ENCODE peak calls at places on chromosomes 11 and 22, in six cellular contexts. D is CD8-positive, alpha-beta memory T cell; G is stomach; R is neuronal stem cell; E is pancreas; T is AG04449. I is an unnamed sample.

GRCh38 chr11:75543808-75544207 is 18.1 kb upstream of the GDPD5 start:
- DNase-seq in E (no peak), R (no peak), T (no peak), D (no peak), G (no peak), I (no peak)

GRCh38 chr22:27993774-27994350 is 74.8 kb upstream of the PITPNB start:
- DNase-seq in R (no peak), T (no peak), G (no peak), D (no peak), E (no peak), I (no peak)

GRCh38 chr11:19087658-19088057 is 27.1 kb upstream of the MRGPRX2 start:
- DNase-seq in R (no peak), T (peak; percentile 46), D (no peak), E (no peak), G (no peak), I (no peak)

GRCh38 chr11:109735139-109735538 is 313.1 kb downstream of the C11orf87 start:
- DNase-seq in T (no peak), G (no peak), D (no peak), E (no peak), R (no peak), I (no peak)

GRCh38 chr11:12008790-12009616 is 577 bp upstream of the DKK3 start:
- DNase-seq in G (peak; percentile 47), R (peak; percentile 63), E (peak; percentile 65), T (no peak), D (no peak), I (no peak)

GRCh38 chr11:36577859-36578258 is 10.1 kb downstream of the RAG1 start:
- DNase-seq in D (no peak), E (no peak), G (no peak), T (no peak), R (no peak), I (no peak)

GRCh38 chr11:13215157-13215556 is 62.4 kb upstream of the BMAL1 start:
- DNase-seq in R (no peak), T (peak; percentile 34), G (no peak), E (no peak), D (no peak), I (no peak)

GRCh38 chr11:23570828-23571227 is 710.6 kb upstream of the CCDC179 start:
- DNase-seq in T (peak; percentile 19), R (no peak), E (no peak), G (no peak), D (no peak), I (no peak)

GRCh38 chr22:39522567-39523300 is 2.4 kb downstream of the ATF4 start:
- DNase-seq in D (no peak), G (peak; percentile 56), E (peak; percentile 52), R (no peak), T (no peak), I (no peak)

GRCh38 chr22:32660292-32660691 is 141.2 kb upstream of the TIMP3 start:
- DNase-seq in R (peak; percentile 42), D (peak; percentile 41), T (no peak), G (peak; percentile 70), E (peak; percentile 79), I (peak; percentile 72)

GRCh38 chr11:95706974-95707387 is 82.6 kb downstream of the FAM76B start:
- DNase-seq in T (no peak), R (no peak), D (no peak), G (no peak), E (no peak), I (no peak)

GRCh38 chr11:106466441-106467190 is 389.2 kb downstream of the AASDHPPT start:
- DNase-seq in G (no peak), R (no peak), D (no peak), E (no peak), T (peak; percentile 61), I (no peak)

GRCh38 chr11:96306600-96306932 is 36.4 kb downstream of the MAML2 start:
- DNase-seq in G (no peak), E (no peak), T (no peak), R (no peak), D (no peak), I (no peak)

GRCh38 chr22:48649466-48649865 is 1178.2 kb downstream of the BRD1 start:
- DNase-seq in D (no peak), R (no peak), E (no peak), T (no peak), G (no peak), I (no peak)

GRCh38 chr22:45166935-45167334 is 3.2 kb downstream of the NUP50 start:
- DNase-seq in G (no peak), E (no peak), R (no peak), D (no peak), T (no peak), I (no peak)

GRCh38 chr22:44398791-44399190 is 86.0 kb upstream of the SHISAL1 start:
- DNase-seq in E (no peak), G (no peak), R (no peak), T (no peak), D (no peak), I (no peak)

GRCh38 chr22:36741204-36741793 is 34.6 kb downstream of the IFT27 start:
- DNase-seq in D (no peak), R (no peak), E (no peak), G (peak; percentile 5), T (no peak), I (peak; percentile 37)

GRCh38 chr11:66956689-66957290 is 1.4 kb downstream of the PC start:
- DNase-seq in D (peak; percentile 5), R (no peak), E (no peak), T (no peak), G (peak; percentile 27), I (no peak)

GRCh38 chr11:17014321-17014773 is at the start of gene PLEKHA7:
- DNase-seq in E (peak; percentile 63), G (peak; percentile 34), R (peak; percentile 21), D (no peak), T (no peak), I (no peak)

GRCh38 chr22:39920134-39920743 is 19.4 kb downstream of the GRAP2 start:
- DNase-seq in T (no peak), R (no peak), G (no peak), E (no peak), D (no peak), I (no peak)

GRCh38 chr11:127528297-127528696 is 527.7 kb upstream of the KIRREL3 start:
- DNase-seq in D (no peak), G (no peak), R (no peak), T (no peak), E (no peak), I (no peak)

GRCh38 chr11:9073826-9074225 is 17.6 kb downstream of the SCUBE2 start:
- DNase-seq in G (no peak), R (no peak), D (no peak), T (no peak), E (no peak), I (no peak)

GRCh38 chr22:18029686-18030267 is 5.4 kb upstream of the MICAL3 start:
- DNase-seq in R (no peak), E (no peak), G (no peak), D (no peak), T (no peak), I (no peak)

GRCh38 chr22:18031670-18032454 is 7.5 kb upstream of the MICAL3 start:
- DNase-seq in R (no peak), T (peak; percentile 92), G (no peak), D (no peak), E (no peak), I (no peak)

GRCh38 chr22:18034076-18034475 is 9.7 kb upstream of the MICAL3 start:
- DNase-seq in D (no peak), T (no peak), R (no peak), E (no peak), G (no peak), I (no peak)

GRCh38 chr22:18033204-18033998 is 9.0 kb upstream of the MICAL3 start:
- DNase-seq in T (no peak), E (no peak), R (no peak), G (no peak), D (no peak), I (no peak)

GRCh38 chr22:18032455-18033101 is 8.2 kb upstream of the MICAL3 start:
- DNase-seq in R (no peak), E (no peak), D (no peak), G (no peak), T (no peak), I (no peak)
- H3K4me3 ChIP-seq in R (no peak overlapping the region), E (no peak overlapping the region), D (no peak overlapping the region), G (no peak overlapping the region), T (no peak overlapping the region), I (no peak overlapping the region)

GRCh38 chr11:279966-280761 is 2.0 kb downstream of the NLRP6 start:
- DNase-seq in D (no peak), R (no peak), G (no peak), E (peak; percentile 92), T (no peak), I (no peak)

GRCh38 chr11:276219-276618 is 2.0 kb upstream of the NLRP6 start:
- DNase-seq in G (no peak), D (no peak), T (no peak), R (no peak), E (no peak), I (no peak)

GRCh38 chr11:280762-281485 is 2.7 kb downstream of the NLRP6 start:
- DNase-seq in E (peak; percentile 79), R (no peak), D (peak; percentile 59), T (no peak), G (no peak), I (no peak)

GRCh38 chr11:279040-279965 is 1.1 kb downstream of the NLRP6 start:
- DNase-seq in R (no peak), G (no peak), T (no peak), D (peak; percentile 31), E (peak; percentile 82), I (no peak)

GRCh38 chr11:278001-278951 is at the start of gene NLRP6:
- DNase-seq in E (peak; percentile 71), G (no peak), T (no peak), R (no peak), D (peak; percentile 15), I (no peak)
- H3K4me3 ChIP-seq in E (no peak within 1 kb of the TSS), G (peak within 1 kb of the TSS; percentile 37), T (no peak within 1 kb of the TSS), R (no peak within 1 kb of the TSS), D (peak within 1 kb of the TSS; percentile 50), I (no peak within 1 kb of the TSS)

DNA sequence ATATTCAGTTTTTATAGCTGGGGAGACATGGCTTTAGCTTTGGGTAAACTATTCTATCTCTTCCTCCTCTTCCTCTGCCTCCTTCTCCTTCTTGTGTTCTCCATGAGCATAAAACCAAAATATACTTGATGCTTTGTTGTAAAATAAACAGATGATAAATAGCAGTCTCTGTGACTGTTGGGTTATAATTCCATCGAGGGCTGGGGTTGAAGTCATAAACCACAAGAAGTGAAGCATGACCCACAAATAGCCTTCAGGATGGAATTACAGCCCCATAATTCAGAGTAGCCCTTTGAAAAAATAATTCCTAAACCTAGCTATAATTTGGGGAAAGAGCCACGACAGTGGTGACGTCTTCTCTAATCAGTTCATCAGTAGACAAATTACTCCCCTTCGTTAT is 177.7 kb downstream of the SNX19 start:
- DNase-seq in E (no peak), R (no peak), D (no peak), T (no peak), G (no peak), I (no peak)
- H3K4me3 ChIP-seq in E (no peak overlapping the region), R (no peak overlapping the region), D (no peak overlapping the region), T (no peak overlapping the region), G (no peak overlapping the region), I (no peak overlapping the region)

GRCh38 chr11:102318469-102318868 is 1.2 kb downstream of the BIRC3 start:
- DNase-seq in R (no peak), T (no peak), G (peak; percentile 42), D (peak; percentile 48), E (no peak), I (no peak)
- H3K4me3 ChIP-seq in R (no peak overlapping the region), T (no peak overlapping the region), G (peak overlapping the region; percentile 67), D (peak overlapping the region; percentile 89), E (no peak overlapping the region), I (peak overlapping the region; percentile 71)

GRCh38 chr11:117900720-117901440 is 24.4 kb upstream of the FXYD6 start:
- DNase-seq in E (no peak), T (no peak), G (no peak), D (no peak), R (no peak), I (no peak)
- H3K4me3 ChIP-seq in E (no peak overlapping the region), T (no peak overlapping the region), G (no peak overlapping the region), D (no peak overlapping the region), R (no peak overlapping the region), I (no peak overlapping the region)